ENCODE peak calls at places on chromosome 1, in five cellular contexts. S, Y, L, A and Z are unnamed samples.
A peak's percentile ranks its signal among the peaks of the same experiment; 100 is the strongest.

GRCh38 chr1:70063861-70064260 is 141.5 kb downstream of the LRRC40 start:
- DNase-seq in S (no peak), Y (no peak), L (no peak), A (no peak), Z (no peak)

GRCh38 chr1:225446298-225446941 is 18.6 kb upstream of the LBR start:
- DNase-seq in S (no peak), Y (no peak), L (peak; percentile 60), A (peak; percentile 16), Z (no peak)

GRCh38 chr1:219585837-219586465 is 27.0 kb downstream of the ZC3H11B start:
- DNase-seq in S (no peak), Y (no peak), L (no peak), A (no peak), Z (no peak)

GRCh38 chr1:113918243-113918642 is 10.9 kb upstream of the HIPK1 start:
- DNase-seq in S (no peak), Y (no peak), L (no peak), A (no peak), Z (no peak)

GRCh38 chr1:16981269-16981849 is 939 bp upstream of the MFAP2 start:
- DNase-seq in S (no peak), Y (no peak), L (no peak), A (no peak), Z (no peak)

GRCh38 chr1:55050283-55050682 is 10.9 kb downstream of the PCSK9 start:
- DNase-seq in S (no peak), Y (no peak), L (peak; percentile 49), A (no peak), Z (peak; percentile 76)

GRCh38 chr1:54859687-54860391 is 27.2 kb downstream of the DHCR24 start:
- DNase-seq in S (no peak), Y (no peak), L (peak; percentile 27), A (peak; percentile 8), Z (no peak)

GRCh38 chr1:14880456-14881316 is 272.9 kb upstream of the TMEM51 start:
- DNase-seq in S (no peak), Y (no peak), L (peak; percentile 73), A (peak; percentile 36), Z (no peak)

GRCh38 chr1:11062965-11063401 is 3.2 kb upstream of the SRM start:
- DNase-seq in S (no peak), Y (no peak), L (no peak), A (no peak), Z (no peak)

GRCh38 chr1:78565393-78565792 is 54.9 kb upstream of the IFI44L start:
- DNase-seq in S (no peak), Y (no peak), L (no peak), A (no peak), Z (no peak)

GRCh38 chr1:206686486-206687249 is 2.0 kb downstream of the MAPKAPK2 start:
- DNase-seq in S (no peak), Y (no peak), L (no peak), A (no peak), Z (no peak)

GRCh38 chr1:28328228-28328648 is 602 bp upstream of the MED18 start:
- DNase-seq in S (no peak), Y (no peak), L (no peak), A (no peak), Z (no peak)

GRCh38 chr1:40612345-40612831 is 53.1 kb downstream of the RIMS3 start:
- DNase-seq in S (no peak), Y (peak; percentile 83), L (no peak), A (peak; percentile 37), Z (peak; percentile 79)

GRCh38 chr1:156754219-156754618 is 2.7 kb upstream of the HDGF start:
- DNase-seq in S (no peak), Y (no peak), L (peak; percentile 25), A (no peak), Z (no peak)

GRCh38 chr1:162230096-162230495 is 146.6 kb downstream of the SPATA46 start:
- DNase-seq in S (peak; percentile 37), Y (no peak), L (no peak), A (peak; percentile 35), Z (peak; percentile 58)

GRCh38 chr1:208944981-208945451 is 638.5 kb upstream of the CAMK1G start:
- DNase-seq in S (no peak), Y (no peak), L (no peak), A (no peak), Z (no peak)

GRCh38 chr1:198620951-198621824 is 17.7 kb upstream of the PTPRC start:
- DNase-seq in S (no peak), Y (no peak), L (no peak), A (peak; percentile 65), Z (no peak)

GRCh38 chr1:117607471-117607870 is 1.6 kb downstream of the TENT5C start:
- DNase-seq in S (no peak), Y (peak; percentile 55), L (no peak), A (peak; percentile 67), Z (no peak)

GRCh38 chr1:61647142-61647541 is 77.8 kb downstream of the TM2D1 start:
- DNase-seq in S (no peak), Y (no peak), L (no peak), A (no peak), Z (no peak)

GRCh38 chr1:230849451-230850194 is 18.7 kb downstream of the C1orf198 start:
- DNase-seq in S (no peak), Y (no peak), L (peak; percentile 93), A (peak; percentile 43), Z (peak; percentile 96)

GRCh38 chr1:92065042-92065441 is 10.2 kb downstream of the SETSIP start:
- DNase-seq in S (no peak), Y (no peak), L (no peak), A (no peak), Z (no peak)

GRCh38 chr1:209491031-209491430 is 92.5 kb upstream of the CAMK1G start:
- DNase-seq in S (no peak), Y (no peak), L (no peak), A (no peak), Z (no peak)

GRCh38 chr1:39266792-39267191 is 62.3 kb downstream of the MACF1 start:
- DNase-seq in S (no peak), Y (no peak), L (no peak), A (no peak), Z (no peak)

GRCh38 chr1:89069955-89070354 is 4.9 kb upstream of the GBP1 start:
- DNase-seq in S (no peak), Y (no peak), L (no peak), A (no peak), Z (no peak)

GRCh38 chr1:36432616-36433015 is 17.6 kb downstream of the OSCP1 start:
- DNase-seq in S (no peak), Y (no peak), L (no peak), A (no peak), Z (no peak)

GRCh38 chr1:241531195-241532172 is 694 bp upstream of the KMO start:
- DNase-seq in S (no peak), Y (peak; percentile 43), L (no peak), A (no peak), Z (peak; percentile 67)

GRCh38 chr1:156212833-156213643 is at the start of gene PMF1:
- DNase-seq in S (peak; percentile 98), Y (peak; percentile 99), L (peak; percentile 99), A (peak; percentile 97), Z (peak; percentile 97)

GRCh38 chr1:6157528-6158174 is 22.5 kb downstream of the CHD5 start:
- DNase-seq in S (peak; percentile 30), Y (no peak), L (no peak), A (no peak), Z (no peak)

GRCh38 chr1:175129997-175130648 is 62.5 kb downstream of the KIAA0040 start:
- DNase-seq in S (no peak), Y (peak; percentile 95), L (no peak), A (no peak), Z (no peak)

GRCh38 chr1:2948751-2949680 is 72.3 kb upstream of the ACTRT2 start:
- DNase-seq in S (peak; percentile 46), Y (no peak), L (peak; percentile 59), A (no peak), Z (no peak)
- H3K9me3 ChIP-seq in S (no peaks in the 10 kb centered on the region), Y (peaks cover 4% of the 10 kb centered on the region), L (peaks cover 6% of the 10 kb centered on the region), A (peaks cover 9% of the 10 kb centered on the region), Z (no peaks in the 10 kb centered on the region)

GRCh38 chr1:233965856-233966255 is 61.4 kb downstream of the SLC35F3 start:
- DNase-seq in S (no peak), Y (no peak), L (no peak), A (no peak), Z (no peak)
- H3K4me1 ChIP-seq in S (no peaks in the 10 kb centered on the region), Y (no peaks in the 10 kb centered on the region), L (no peaks in the 10 kb centered on the region), A (no peaks in the 10 kb centered on the region), Z (no peaks in the 10 kb centered on the region)

GRCh38 chr1:50417487-50417886 is 5.8 kb downstream of the DMRTA2 start:
- DNase-seq in S (no peak), Y (no peak), L (no peak), A (no peak), Z (no peak)
- H3K4me3 ChIP-seq in S (no peak overlapping the region), Y (peak overlapping the region; percentile 40), L (no peak overlapping the region), A (no peak overlapping the region), Z (no peak overlapping the region)

DNA sequence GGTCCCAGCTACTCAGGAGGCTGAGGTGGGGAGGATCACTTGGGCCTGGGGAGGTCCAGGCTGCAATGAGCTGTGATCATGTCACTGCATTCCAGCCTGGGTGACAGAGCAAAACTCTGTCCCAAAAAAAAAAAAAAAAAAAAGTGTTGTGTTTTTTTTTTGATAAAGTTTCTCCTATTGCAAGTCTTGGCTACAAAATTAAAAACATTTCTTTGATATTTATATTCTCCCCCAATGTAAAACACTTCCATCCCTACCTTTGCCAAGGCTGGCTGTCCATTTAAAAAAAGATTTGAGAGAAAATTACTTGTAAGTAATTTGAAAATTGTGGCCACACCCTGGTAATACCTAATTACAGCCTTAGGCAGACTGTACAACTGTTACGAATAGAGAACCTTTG is 11.3 kb downstream of the ZNF436 start:
- DNase-seq in S (no peak), Y (no peak), L (no peak), A (no peak), Z (no peak)
- H3K9me3 ChIP-seq in S (no peaks in the 10 kb centered on the region), Y (peaks cover 58% of the 10 kb centered on the region), L (peaks cover 41% of the 10 kb centered on the region), A (peaks cover 37% of the 10 kb centered on the region), Z (peaks cover 6% of the 10 kb centered on the region)